ENCODE peak calls at places on chromosomes 1 and 21, in four cellular contexts. One of them, this sample, is unnamed.

GRCh38 chr21:46173573-46173972 is 10.7 kb downstream of the SPATC1L start:
- DNase-seq in mammary epithelial cell: no peak
- DNase-seq in lower leg skin: peak
- DNase-seq in transverse colon: no peak
- DNase-seq in this sample: no peak

GRCh38 chr1:21852282-21853129 is 40.4 kb downstream of the LDLRAD2 start:
- DNase-seq in mammary epithelial cell: no peak
- DNase-seq in lower leg skin: no peak
- DNase-seq in transverse colon: peak
- DNase-seq in this sample: no peak

GRCh38 chr1:229363723-229364122 is 20.9 kb upstream of the CCSAP start:
- DNase-seq in mammary epithelial cell: no peak
- DNase-seq in lower leg skin: no peak
- DNase-seq in transverse colon: no peak
- DNase-seq in this sample: no peak

GRCh38 chr1:13564073-13564472 is 19.6 kb upstream of the PDPN start:
- DNase-seq in mammary epithelial cell: no peak
- DNase-seq in lower leg skin: peak
- DNase-seq in transverse colon: no peak
- DNase-seq in this sample: no peak

GRCh38 chr1:97919568-97920261 is 1.1 kb downstream of the DPYD start:
- DNase-seq in mammary epithelial cell: peak
- DNase-seq in lower leg skin: no peak
- DNase-seq in transverse colon: no peak
- DNase-seq in this sample: no peak

GRCh38 chr1:203701606-203702005 is 63.4 kb upstream of the LAX1 start:
- DNase-seq in mammary epithelial cell: peak
- DNase-seq in lower leg skin: no peak
- DNase-seq in transverse colon: no peak
- DNase-seq in this sample: no peak

GRCh38 chr1:23838401-23838866 is 13.2 kb upstream of the HMGCL start:
- DNase-seq in mammary epithelial cell: peak
- DNase-seq in lower leg skin: peak
- DNase-seq in transverse colon: peak
- DNase-seq in this sample: peak

GRCh38 chr1:42165511-42166210 is 1.1 kb upstream of the GUCA2A start:
- DNase-seq in mammary epithelial cell: peak
- DNase-seq in lower leg skin: no peak
- DNase-seq in transverse colon: peak
- DNase-seq in this sample: peak

GRCh38 chr1:184854456-184855180 is 100.0 kb upstream of the EDEM3 start:
- DNase-seq in mammary epithelial cell: no peak
- DNase-seq in lower leg skin: no peak
- DNase-seq in transverse colon: no peak
- DNase-seq in this sample: no peak

DNA sequence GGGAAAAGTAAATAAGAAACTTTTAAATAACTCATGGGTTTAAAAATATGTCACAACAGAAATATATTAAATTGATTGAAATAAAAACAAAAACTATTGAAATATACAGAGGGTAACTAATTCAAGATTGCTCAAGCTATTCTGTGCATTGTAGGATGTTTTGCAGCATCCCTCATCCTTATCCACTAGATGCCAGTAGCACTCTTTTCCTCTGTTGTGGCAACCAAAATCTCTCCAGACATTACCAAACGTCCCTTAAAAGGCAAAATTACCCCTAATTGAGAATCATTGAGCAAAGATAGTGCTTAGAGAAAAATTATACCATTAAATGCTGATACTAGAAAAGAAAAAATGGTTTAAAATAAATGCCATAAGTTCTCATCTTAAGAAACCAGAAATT is 682.6 kb downstream of the RWDD3 start:
- DNase-seq in mammary epithelial cell: no peak
- DNase-seq in lower leg skin: no peak
- DNase-seq in transverse colon: no peak
- DNase-seq in this sample: no peak
- TF ChIP-seq CTCF in mammary epithelial cell: peak
- TF ChIP-seq CTCF in lower leg skin: no peak
- TF ChIP-seq CTCF in transverse colon: no peak
- TF ChIP-seq CTCF in this sample: no peak

DNA sequence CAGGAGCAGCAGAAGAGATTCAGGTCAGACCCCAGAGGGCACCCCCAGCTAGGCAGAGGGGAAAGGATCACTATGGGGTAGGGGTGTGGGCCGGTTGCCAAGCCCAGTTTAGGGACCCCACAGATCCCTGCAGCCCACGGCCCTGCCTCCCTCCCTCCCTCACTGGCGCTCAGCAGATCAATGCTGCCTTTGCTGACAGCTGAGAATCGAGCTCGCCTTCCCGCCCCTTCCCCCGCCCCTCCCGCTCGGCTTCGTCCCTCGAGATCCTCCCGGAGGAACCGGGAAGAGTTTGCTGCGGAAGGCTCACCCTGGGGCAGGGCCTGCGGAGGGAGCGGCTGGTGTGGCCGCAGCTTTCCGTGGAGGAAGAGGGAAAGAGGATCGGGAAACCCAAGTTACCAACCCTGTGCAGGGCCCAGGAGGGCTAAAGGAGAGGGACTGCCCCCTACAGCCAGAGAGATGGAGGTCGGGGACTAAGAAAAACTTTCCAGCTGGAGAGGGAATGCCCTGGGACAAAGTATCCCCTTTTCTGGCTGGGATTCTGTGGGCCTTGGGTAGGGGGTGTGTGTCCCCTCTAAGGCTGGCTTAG is 1.1 kb upstream of the KCNQ4 start:
- DNase-seq in mammary epithelial cell: no peak
- DNase-seq in lower leg skin: no peak
- DNase-seq in transverse colon: peak
- DNase-seq in this sample: no peak
- H3K4me3 ChIP-seq in mammary epithelial cell: no peak
- H3K4me3 ChIP-seq in lower leg skin: no peak
- H3K4me3 ChIP-seq in transverse colon: peak
- H3K4me3 ChIP-seq in this sample: peak

GRCh38 chr21:31520506-31521163 is 138.9 kb upstream of the SOD1 start:
- DNase-seq in mammary epithelial cell: no peak
- DNase-seq in lower leg skin: no peak
- DNase-seq in transverse colon: no peak
- DNase-seq in this sample: no peak

GRCh38 chr21:31515253-31515652 is 144.2 kb upstream of the SOD1 start:
- DNase-seq in mammary epithelial cell: no peak
- DNase-seq in lower leg skin: no peak
- DNase-seq in transverse colon: no peak
- DNase-seq in this sample: no peak

GRCh38 chr21:31514598-31514997 is 144.9 kb upstream of the SOD1 start:
- DNase-seq in mammary epithelial cell: peak
- DNase-seq in lower leg skin: no peak
- DNase-seq in transverse colon: no peak
- DNase-seq in this sample: peak

GRCh38 chr21:31518580-31518979 is 140.9 kb upstream of the SOD1 start:
- DNase-seq in mammary epithelial cell: no peak
- DNase-seq in lower leg skin: no peak
- DNase-seq in transverse colon: no peak
- DNase-seq in this sample: no peak

GRCh38 chr21:31517664-31518402 is 141.7 kb upstream of the SOD1 start:
- DNase-seq in mammary epithelial cell: no peak
- DNase-seq in lower leg skin: no peak
- DNase-seq in transverse colon: no peak
- DNase-seq in this sample: no peak
- TF ChIP-seq CTCF in mammary epithelial cell: no peak
- TF ChIP-seq CTCF in lower leg skin: no peak
- TF ChIP-seq CTCF in transverse colon: no peak
- TF ChIP-seq CTCF in this sample: no peak

GRCh38 chr1:43233631-43234030 is 36.2 kb upstream of the TMEM125 start:
- DNase-seq in mammary epithelial cell: no peak
- DNase-seq in lower leg skin: no peak
- DNase-seq in transverse colon: no peak
- DNase-seq in this sample: no peak
- H3K4me3 ChIP-seq in mammary epithelial cell: no peak
- H3K4me3 ChIP-seq in lower leg skin: no peak
- H3K4me3 ChIP-seq in transverse colon: no peak
- H3K4me3 ChIP-seq in this sample: no peak

GRCh38 chr1:88608139-88608943 is 75.7 kb upstream of the PKN2 start:
- DNase-seq in mammary epithelial cell: peak
- DNase-seq in lower leg skin: no peak
- DNase-seq in transverse colon: no peak
- DNase-seq in this sample: no peak
- TF ChIP-seq CTCF in mammary epithelial cell: peak
- TF ChIP-seq CTCF in lower leg skin: no peak
- TF ChIP-seq CTCF in transverse colon: peak
- TF ChIP-seq CTCF in this sample: peak

GRCh38 chr1:152960452-152961044 is 9.9 kb upstream of the SPRR4 start:
- DNase-seq in mammary epithelial cell: peak
- DNase-seq in lower leg skin: peak
- DNase-seq in transverse colon: no peak
- DNase-seq in this sample: no peak
- H3K4me3 ChIP-seq in mammary epithelial cell: no peak
- H3K4me3 ChIP-seq in lower leg skin: no peak
- H3K4me3 ChIP-seq in transverse colon: no peak
- H3K4me3 ChIP-seq in this sample: no peak